ENCODE peak calls at places on chromosome 17, in eight cellular contexts. Y, X, C, R, N, S, E and A are unnamed samples.

GRCh38 chr17:83196088-83196765 is 116.8 kb downstream of the METRNL start:
- DNase-seq in X (no peak), C (no peak), E (no peak), N (no peak), R (peak), S (no peak), Y (no peak), A (no peak)

GRCh38 chr17:67891481-67892119 is 66.3 kb downstream of the BPTF start:
- DNase-seq in N (no peak), C (no peak), R (no peak), X (no peak), S (no peak), Y (no peak), E (peak), A (peak)

GRCh38 chr17:75352079-75352569 is 53.4 kb downstream of the GRB2 start:
- DNase-seq in C (peak), R (no peak), Y (no peak), E (no peak), S (no peak), X (peak), N (no peak), A (no peak)

GRCh38 chr17:80339118-80339517 is 75.8 kb upstream of the ENDOV start:
- DNase-seq in N (no peak), Y (no peak), S (no peak), X (no peak), R (no peak), E (no peak), C (no peak), A (no peak)

GRCh38 chr17:60920107-60920506 is 242.5 kb downstream of the BCAS3 start:
- DNase-seq in S (no peak), Y (no peak), C (no peak), X (no peak), R (no peak), E (no peak), N (no peak), A (no peak)

GRCh38 chr17:59001158-59001814 is 105.4 kb downstream of the TRIM37 start:
- DNase-seq in S (peak), C (no peak), X (no peak), N (peak), Y (peak), E (no peak), R (peak), A (no peak)

GRCh38 chr17:5562661-5563360 is 21.5 kb downstream of the NLRP1 start:
- DNase-seq in N (no peak), Y (no peak), X (no peak), C (no peak), E (no peak), R (no peak), S (no peak), A (no peak)

GRCh38 chr17:75584358-75585175 is 3.0 kb upstream of the MYO15B start:
- DNase-seq in C (no peak), N (no peak), E (no peak), Y (no peak), R (no peak), S (no peak), X (no peak), A (no peak)

GRCh38 chr17:18859256-18859655 is 1.3 kb downstream of the PRPSAP2 start:
- DNase-seq in Y (no peak), E (no peak), X (no peak), R (no peak), N (no peak), C (no peak), S (no peak), A (no peak)

GRCh38 chr17:41434313-41434895 is 6.4 kb downstream of the KRT38 start:
- DNase-seq in S (no peak), E (no peak), C (no peak), X (no peak), N (no peak), Y (no peak), R (no peak), A (no peak)

GRCh38 chr17:40777971-40778370 is 4.4 kb downstream of the KRT27 start:
- DNase-seq in E (no peak), Y (no peak), X (no peak), S (no peak), C (no peak), R (no peak), N (no peak), A (no peak)

GRCh38 chr17:28972437-28972836 is 21.1 kb upstream of the PHF12 start:
- DNase-seq in S (no peak), N (no peak), E (no peak), Y (no peak), C (no peak), X (no peak), R (no peak), A (no peak)

GRCh38 chr17:12128946-12129345 is 108.3 kb downstream of the MAP2K4 start:
- DNase-seq in E (no peak), C (no peak), X (no peak), Y (no peak), N (no peak), S (no peak), R (no peak), A (no peak)

GRCh38 chr17:10099051-10099571 is 99.3 kb downstream of the GAS7 start:
- DNase-seq in Y (no peak), E (no peak), N (no peak), S (no peak), R (no peak), C (no peak), X (no peak), A (peak)

GRCh38 chr17:29760771-29761682 is 138.3 kb upstream of the CORO6 start:
- DNase-seq in Y (peak), S (peak), N (peak), C (peak), E (peak), R (peak), X (peak), A (peak)

GRCh38 chr17:77445030-77445907 is 304.5 kb downstream of the SEC14L1 start:
- DNase-seq in E (no peak), N (peak), S (peak), R (no peak), Y (peak), X (no peak), C (peak), A (no peak)

GRCh38 chr17:40322417-40323315 is 13.7 kb downstream of the RARA start:
- DNase-seq in E (peak), X (no peak), S (peak), Y (peak), N (peak), C (peak), R (no peak), A (no peak)